ENCODE peak calls at places on chromosomes 7 and 10, in nine cellular contexts. One of them, this sample, is unnamed.

GRCh38 chr7:102463841-102464576 is 654 bp downstream of the ALKBH4 start:
- DNase-seq in ovary: no peak
- DNase-seq in brain microvascular endothelial cell: peak; percentile 14
- DNase-seq in stomach: no peak
- DNase-seq in heart right ventricle: no peak
- DNase-seq in HepG2: no peak
- DNase-seq in GM06990: no peak
- DNase-seq in esophagus muscularis mucosa: no peak
- DNase-seq in fibroblast of mammary gland: peak; percentile 10
- DNase-seq in this sample: no peak

GRCh38 chr10:15462253-15462885 is 91.3 kb upstream of the FAM171A1 start:
- DNase-seq in ovary: no peak
- DNase-seq in brain microvascular endothelial cell: no peak
- DNase-seq in stomach: no peak
- DNase-seq in heart right ventricle: no peak
- DNase-seq in HepG2: no peak
- DNase-seq in GM06990: no peak
- DNase-seq in esophagus muscularis mucosa: no peak
- DNase-seq in fibroblast of mammary gland: peak; percentile 34
- DNase-seq in this sample: no peak

GRCh38 chr10:28873540-28873939 is 196.2 kb downstream of the BAMBI start:
- DNase-seq in ovary: no peak
- DNase-seq in brain microvascular endothelial cell: no peak
- DNase-seq in stomach: no peak
- DNase-seq in heart right ventricle: no peak
- DNase-seq in HepG2: peak; percentile 15
- DNase-seq in GM06990: no peak
- DNase-seq in esophagus muscularis mucosa: no peak
- DNase-seq in fibroblast of mammary gland: no peak
- DNase-seq in this sample: no peak

GRCh38 chr10:89164080-89164479 is 43.0 kb downstream of the CH25H start:
- DNase-seq in ovary: no peak
- DNase-seq in brain microvascular endothelial cell: no peak
- DNase-seq in stomach: no peak
- DNase-seq in heart right ventricle: no peak
- DNase-seq in HepG2: no peak
- DNase-seq in GM06990: peak; percentile 9
- DNase-seq in esophagus muscularis mucosa: no peak
- DNase-seq in fibroblast of mammary gland: no peak
- DNase-seq in this sample: no peak

GRCh38 chr10:17516376-17516775 is 62.0 kb upstream of the ST8SIA6 start:
- DNase-seq in ovary: no peak
- DNase-seq in brain microvascular endothelial cell: no peak
- DNase-seq in stomach: no peak
- DNase-seq in heart right ventricle: no peak
- DNase-seq in HepG2: no peak
- DNase-seq in GM06990: no peak
- DNase-seq in esophagus muscularis mucosa: no peak
- DNase-seq in fibroblast of mammary gland: no peak
- DNase-seq in this sample: no peak

GRCh38 chr7:37510043-37510634 is 61.5 kb upstream of the ELMO1 start:
- DNase-seq in ovary: no peak
- DNase-seq in brain microvascular endothelial cell: no peak
- DNase-seq in stomach: no peak
- DNase-seq in heart right ventricle: no peak
- DNase-seq in HepG2: peak; percentile 4
- DNase-seq in GM06990: no peak
- DNase-seq in esophagus muscularis mucosa: no peak
- DNase-seq in fibroblast of mammary gland: peak; percentile 17
- DNase-seq in this sample: no peak

GRCh38 chr10:8306685-8307364 is 252.3 kb downstream of the GATA3 start:
- DNase-seq in ovary: no peak
- DNase-seq in brain microvascular endothelial cell: no peak
- DNase-seq in stomach: no peak
- DNase-seq in heart right ventricle: no peak
- DNase-seq in HepG2: no peak
- DNase-seq in GM06990: no peak
- DNase-seq in esophagus muscularis mucosa: no peak
- DNase-seq in fibroblast of mammary gland: no peak
- DNase-seq in this sample: no peak

GRCh38 chr7:42380411-42380810 is 143.4 kb upstream of the GLI3 start:
- DNase-seq in ovary: no peak
- DNase-seq in brain microvascular endothelial cell: no peak
- DNase-seq in stomach: no peak
- DNase-seq in heart right ventricle: no peak
- DNase-seq in HepG2: no peak
- DNase-seq in GM06990: no peak
- DNase-seq in esophagus muscularis mucosa: no peak
- DNase-seq in fibroblast of mammary gland: peak; percentile 19
- DNase-seq in this sample: no peak

GRCh38 chr7:130944997-130945396 is 211.0 kb upstream of the KLF14 start:
- DNase-seq in ovary: no peak
- DNase-seq in brain microvascular endothelial cell: no peak
- DNase-seq in stomach: no peak
- DNase-seq in heart right ventricle: no peak
- DNase-seq in HepG2: no peak
- DNase-seq in GM06990: no peak
- DNase-seq in esophagus muscularis mucosa: no peak
- DNase-seq in fibroblast of mammary gland: no peak
- DNase-seq in this sample: no peak

GRCh38 chr7:133575726-133576125 is 322.8 kb downstream of the EXOC4 start:
- DNase-seq in ovary: no peak
- DNase-seq in brain microvascular endothelial cell: no peak
- DNase-seq in stomach: no peak
- DNase-seq in heart right ventricle: no peak
- DNase-seq in HepG2: no peak
- DNase-seq in GM06990: no peak
- DNase-seq in esophagus muscularis mucosa: no peak
- DNase-seq in fibroblast of mammary gland: peak; percentile 29
- DNase-seq in this sample: no peak

GRCh38 chr10:15808204-15808797 is 52.0 kb downstream of the MINDY3 start:
- DNase-seq in ovary: no peak
- DNase-seq in brain microvascular endothelial cell: no peak
- DNase-seq in stomach: no peak
- DNase-seq in heart right ventricle: no peak
- DNase-seq in HepG2: no peak
- DNase-seq in GM06990: no peak
- DNase-seq in esophagus muscularis mucosa: no peak
- DNase-seq in fibroblast of mammary gland: no peak
- DNase-seq in this sample: no peak

GRCh38 chr10:52779541-52780390 is 7.2 kb upstream of the MBL2 start:
- DNase-seq in ovary: peak; percentile 23
- DNase-seq in brain microvascular endothelial cell: peak; percentile 73
- DNase-seq in stomach: peak; percentile 67
- DNase-seq in heart right ventricle: peak; percentile 40
- DNase-seq in HepG2: peak; percentile 64
- DNase-seq in GM06990: no peak
- DNase-seq in esophagus muscularis mucosa: peak; percentile 91
- DNase-seq in fibroblast of mammary gland: peak; percentile 47
- DNase-seq in this sample: peak; percentile 15

GRCh38 chr10:98246911-98247820 is 20.8 kb downstream of the LOXL4 start:
- DNase-seq in ovary: no peak
- DNase-seq in brain microvascular endothelial cell: no peak
- DNase-seq in stomach: no peak
- DNase-seq in heart right ventricle: no peak
- DNase-seq in HepG2: no peak
- DNase-seq in GM06990: no peak
- DNase-seq in esophagus muscularis mucosa: no peak
- DNase-seq in fibroblast of mammary gland: peak; percentile 25
- DNase-seq in this sample: peak; percentile 47

GRCh38 chr10:70493660-70494234 is 15.2 kb downstream of the PALD1 start:
- DNase-seq in ovary: no peak
- DNase-seq in brain microvascular endothelial cell: no peak
- DNase-seq in stomach: peak; percentile 38
- DNase-seq in heart right ventricle: peak; percentile 63
- DNase-seq in HepG2: no peak
- DNase-seq in GM06990: peak; percentile 56
- DNase-seq in esophagus muscularis mucosa: no peak
- DNase-seq in fibroblast of mammary gland: no peak
- DNase-seq in this sample: no peak

GRCh38 chr10:70492786-70493659 is 14.5 kb downstream of the PALD1 start:
- DNase-seq in ovary: no peak
- DNase-seq in brain microvascular endothelial cell: no peak
- DNase-seq in stomach: no peak
- DNase-seq in heart right ventricle: no peak
- DNase-seq in HepG2: no peak
- DNase-seq in GM06990: peak; percentile 60
- DNase-seq in esophagus muscularis mucosa: no peak
- DNase-seq in fibroblast of mammary gland: peak; percentile 7
- DNase-seq in this sample: no peak

GRCh38 chr10:70491614-70492013 is 13.0 kb downstream of the PALD1 start:
- DNase-seq in ovary: no peak
- DNase-seq in brain microvascular endothelial cell: no peak
- DNase-seq in stomach: no peak
- DNase-seq in heart right ventricle: no peak
- DNase-seq in HepG2: no peak
- DNase-seq in GM06990: no peak
- DNase-seq in esophagus muscularis mucosa: no peak
- DNase-seq in fibroblast of mammary gland: no peak
- DNase-seq in this sample: no peak

GRCh38 chr10:70487824-70488223 is 9.3 kb downstream of the PALD1 start:
- DNase-seq in ovary: no peak
- DNase-seq in brain microvascular endothelial cell: no peak
- DNase-seq in stomach: no peak
- DNase-seq in heart right ventricle: no peak
- DNase-seq in HepG2: no peak
- DNase-seq in GM06990: no peak
- DNase-seq in esophagus muscularis mucosa: no peak
- DNase-seq in fibroblast of mammary gland: no peak
- DNase-seq in this sample: no peak

DNA sequence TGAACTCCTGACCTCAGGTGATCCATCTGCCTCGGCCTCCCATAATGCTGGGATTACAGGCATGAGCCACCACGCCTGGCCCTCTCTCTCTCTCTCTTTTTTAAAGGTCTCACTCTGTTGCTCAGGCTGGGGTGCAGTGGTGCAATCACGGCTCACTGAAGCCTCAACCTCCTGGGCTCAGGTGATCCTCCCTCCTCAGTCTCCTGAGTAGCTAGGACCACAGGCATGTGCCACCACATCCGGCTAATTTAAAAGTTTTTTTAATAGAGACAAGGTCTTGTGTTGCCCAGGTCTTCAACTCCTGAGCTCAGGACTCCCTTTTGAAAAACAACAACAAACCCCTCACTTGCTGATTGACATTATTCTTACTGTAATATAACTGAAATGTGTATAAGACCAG is 11.6 kb downstream of the PALD1 start:
- DNase-seq in ovary: no peak
- DNase-seq in brain microvascular endothelial cell: no peak
- DNase-seq in stomach: no peak
- DNase-seq in heart right ventricle: no peak
- DNase-seq in HepG2: no peak
- DNase-seq in GM06990: no peak
- DNase-seq in esophagus muscularis mucosa: no peak
- DNase-seq in fibroblast of mammary gland: no peak
- DNase-seq in this sample: no peak
- H3K4me3 ChIP-seq in ovary: no peak overlapping the region
- H3K4me3 ChIP-seq in brain microvascular endothelial cell: no peak overlapping the region
- H3K4me3 ChIP-seq in stomach: no peak overlapping the region
- H3K4me3 ChIP-seq in heart right ventricle: no peak overlapping the region
- H3K4me3 ChIP-seq in HepG2: no peak overlapping the region
- H3K4me3 ChIP-seq in GM06990: no peak overlapping the region
- H3K4me3 ChIP-seq in esophagus muscularis mucosa: no peak overlapping the region
- H3K4me3 ChIP-seq in fibroblast of mammary gland: no peak overlapping the region
- H3K4me3 ChIP-seq in this sample: no peak overlapping the region

DNA sequence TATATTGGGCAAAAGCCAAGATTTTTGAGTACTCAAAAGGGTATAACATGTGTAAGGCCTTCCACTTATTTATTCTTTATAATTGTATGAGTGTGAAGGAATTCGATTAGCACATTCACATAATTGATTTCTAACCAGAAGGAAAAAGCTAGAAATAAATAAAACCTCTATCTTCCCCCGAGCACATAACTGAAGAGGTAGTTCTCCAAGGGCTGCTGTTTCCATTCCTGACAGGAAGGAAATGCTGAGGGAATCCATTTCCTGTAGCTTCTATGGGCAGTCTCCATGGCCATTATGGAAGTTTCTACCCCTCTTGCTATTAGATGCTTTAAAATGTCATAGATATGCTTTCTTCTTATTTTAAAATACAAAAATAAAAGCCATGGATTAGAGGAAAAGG is 70.5 kb upstream of the ABCB5 start:
- DNase-seq in ovary: no peak
- DNase-seq in brain microvascular endothelial cell: no peak
- DNase-seq in stomach: no peak
- DNase-seq in heart right ventricle: no peak
- DNase-seq in HepG2: no peak
- DNase-seq in GM06990: no peak
- DNase-seq in esophagus muscularis mucosa: no peak
- DNase-seq in fibroblast of mammary gland: no peak
- DNase-seq in this sample: no peak
- H3K4me3 ChIP-seq in ovary: no peak overlapping the region
- H3K4me3 ChIP-seq in brain microvascular endothelial cell: no peak overlapping the region
- H3K4me3 ChIP-seq in stomach: no peak overlapping the region
- H3K4me3 ChIP-seq in heart right ventricle: no peak overlapping the region
- H3K4me3 ChIP-seq in HepG2: no peak overlapping the region
- H3K4me3 ChIP-seq in GM06990: no peak overlapping the region
- H3K4me3 ChIP-seq in esophagus muscularis mucosa: no peak overlapping the region
- H3K4me3 ChIP-seq in fibroblast of mammary gland: no peak overlapping the region
- H3K4me3 ChIP-seq in this sample: no peak overlapping the region

DNA sequence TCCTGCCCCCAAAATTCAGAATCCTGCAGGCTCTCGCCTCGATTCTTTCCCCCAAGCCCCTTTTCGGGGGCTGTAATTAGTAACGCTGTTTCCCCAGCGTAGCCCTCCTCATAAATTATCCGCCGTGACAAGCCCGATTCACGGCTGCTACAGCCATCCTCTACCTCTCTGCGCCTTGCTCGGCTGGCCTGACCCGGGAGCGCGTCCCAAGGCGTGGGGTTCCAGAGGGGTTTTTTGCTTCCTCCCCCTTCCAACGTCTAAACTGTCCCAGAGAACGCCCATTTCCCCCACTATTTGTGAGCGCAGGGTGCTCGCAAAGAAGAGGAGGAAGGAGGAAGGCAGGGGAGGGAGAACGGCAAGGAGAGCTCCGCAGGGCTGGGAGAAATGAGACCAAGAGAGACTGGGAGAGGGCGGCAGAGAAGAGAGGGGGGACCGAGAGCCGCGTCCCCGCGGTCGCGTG is 889 bp downstream of the HOXA5 start:
- DNase-seq in ovary: no peak
- DNase-seq in brain microvascular endothelial cell: no peak
- DNase-seq in stomach: no peak
- DNase-seq in heart right ventricle: no peak
- DNase-seq in HepG2: no peak
- DNase-seq in GM06990: no peak
- DNase-seq in esophagus muscularis mucosa: no peak
- DNase-seq in fibroblast of mammary gland: no peak
- DNase-seq in this sample: no peak
- H3K4me3 ChIP-seq in ovary: peak overlapping the region; percentile 34
- H3K4me3 ChIP-seq in brain microvascular endothelial cell: peak overlapping the region; percentile 40
- H3K4me3 ChIP-seq in stomach: peak overlapping the region; percentile 54
- H3K4me3 ChIP-seq in heart right ventricle: peak overlapping the region; percentile 31
- H3K4me3 ChIP-seq in HepG2: peak overlapping the region; percentile 70
- H3K4me3 ChIP-seq in GM06990: no peak overlapping the region
- H3K4me3 ChIP-seq in esophagus muscularis mucosa: peak overlapping the region; percentile 85
- H3K4me3 ChIP-seq in fibroblast of mammary gland: peak overlapping the region; percentile 75
- H3K4me3 ChIP-seq in this sample: peak overlapping the region; percentile 94

DNA sequence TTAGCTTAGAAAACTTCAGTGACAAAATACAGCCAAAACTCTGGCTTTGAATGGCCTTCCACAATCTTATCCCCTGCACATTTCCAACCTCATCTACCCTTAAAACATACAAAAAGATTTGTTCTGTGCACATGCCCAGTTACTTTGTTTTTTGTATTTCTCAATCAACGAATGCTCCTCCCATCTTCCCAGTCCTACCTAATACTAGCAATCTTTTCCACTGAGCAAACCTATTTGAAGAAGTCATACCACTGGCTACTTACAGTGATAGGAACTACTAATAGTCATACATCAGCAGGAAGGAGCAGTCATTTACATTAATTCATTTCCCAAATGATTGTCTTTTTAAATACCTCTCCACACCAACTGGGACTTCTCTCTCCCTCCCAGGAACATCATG is 2.5 kb downstream of the USP54 start:
- DNase-seq in ovary: no peak
- DNase-seq in brain microvascular endothelial cell: no peak
- DNase-seq in stomach: no peak
- DNase-seq in heart right ventricle: no peak
- DNase-seq in HepG2: peak; percentile 47
- DNase-seq in GM06990: no peak
- DNase-seq in esophagus muscularis mucosa: no peak
- DNase-seq in fibroblast of mammary gland: peak; percentile 27
- DNase-seq in this sample: no peak
- H3K4me3 ChIP-seq in ovary: no peak overlapping the region
- H3K4me3 ChIP-seq in brain microvascular endothelial cell: no peak overlapping the region
- H3K4me3 ChIP-seq in stomach: no peak overlapping the region
- H3K4me3 ChIP-seq in heart right ventricle: no peak overlapping the region
- H3K4me3 ChIP-seq in HepG2: no peak overlapping the region
- H3K4me3 ChIP-seq in GM06990: no peak overlapping the region
- H3K4me3 ChIP-seq in esophagus muscularis mucosa: no peak overlapping the region
- H3K4me3 ChIP-seq in fibroblast of mammary gland: no peak overlapping the region
- H3K4me3 ChIP-seq in this sample: no peak overlapping the region